ENCODE peak calls at places on chromosomes 5 and 9, in nine cellular contexts. One of them, this sample, is unnamed.

GRCh38 chr5:67264056-67264455 is 67.5 kb upstream of the CD180 start:
- DNase-seq in stimulated activated CD4-positive, alpha-beta T cell treated with anti-CD3 and anti-CD28 coated beads, Interleukin-15, amount 100 ng/mL, for 24 hours: no peak
- DNase-seq in GM04504: no peak
- DNase-seq in HCEC 1CT: no peak
- DNase-seq in NT2/D1: no peak
- DNase-seq in OCI-M1: no peak
- DNase-seq in neuronal stem cell: no peak
- DNase-seq in breast epithelium: no peak
- DNase-seq in sciatic nerve: no peak
- DNase-seq in this sample: no peak

GRCh38 chr9:16773617-16774016 is 96.9 kb downstream of the BNC2 start:
- DNase-seq in stimulated activated CD4-positive, alpha-beta T cell treated with anti-CD3 and anti-CD28 coated beads, Interleukin-15, amount 100 ng/mL, for 24 hours: no peak
- DNase-seq in GM04504: no peak
- DNase-seq in HCEC 1CT: no peak
- DNase-seq in NT2/D1: no peak
- DNase-seq in OCI-M1: no peak
- DNase-seq in neuronal stem cell: no peak
- DNase-seq in breast epithelium: no peak
- DNase-seq in sciatic nerve: no peak
- DNase-seq in this sample: no peak

GRCh38 chr5:34026089-34026761 is 16.8 kb downstream of the C1QTNF3 start:
- DNase-seq in stimulated activated CD4-positive, alpha-beta T cell treated with anti-CD3 and anti-CD28 coated beads, Interleukin-15, amount 100 ng/mL, for 24 hours: no peak
- DNase-seq in GM04504: no peak
- DNase-seq in HCEC 1CT: no peak
- DNase-seq in NT2/D1: no peak
- DNase-seq in OCI-M1: no peak
- DNase-seq in neuronal stem cell: no peak
- DNase-seq in breast epithelium: no peak
- DNase-seq in sciatic nerve: no peak
- DNase-seq in this sample: no peak

GRCh38 chr5:137374110-137374853 is 124.8 kb downstream of the SPOCK1 start:
- DNase-seq in stimulated activated CD4-positive, alpha-beta T cell treated with anti-CD3 and anti-CD28 coated beads, Interleukin-15, amount 100 ng/mL, for 24 hours: no peak
- DNase-seq in GM04504: no peak
- DNase-seq in HCEC 1CT: no peak
- DNase-seq in NT2/D1: no peak
- DNase-seq in OCI-M1: no peak
- DNase-seq in neuronal stem cell: no peak
- DNase-seq in breast epithelium: no peak
- DNase-seq in sciatic nerve: no peak
- DNase-seq in this sample: no peak

GRCh38 chr5:34626036-34626435 is 30.1 kb upstream of the RAI14 start:
- DNase-seq in stimulated activated CD4-positive, alpha-beta T cell treated with anti-CD3 and anti-CD28 coated beads, Interleukin-15, amount 100 ng/mL, for 24 hours: no peak
- DNase-seq in GM04504: no peak
- DNase-seq in HCEC 1CT: peak; percentile 90
- DNase-seq in NT2/D1: no peak
- DNase-seq in OCI-M1: no peak
- DNase-seq in neuronal stem cell: no peak
- DNase-seq in breast epithelium: no peak
- DNase-seq in sciatic nerve: no peak
- DNase-seq in this sample: no peak

GRCh38 chr5:56169281-56169680 is 63.8 kb downstream of the ANKRD55 start:
- DNase-seq in stimulated activated CD4-positive, alpha-beta T cell treated with anti-CD3 and anti-CD28 coated beads, Interleukin-15, amount 100 ng/mL, for 24 hours: no peak
- DNase-seq in GM04504: no peak
- DNase-seq in HCEC 1CT: peak; percentile 31
- DNase-seq in NT2/D1: no peak
- DNase-seq in OCI-M1: no peak
- DNase-seq in neuronal stem cell: no peak
- DNase-seq in breast epithelium: no peak
- DNase-seq in sciatic nerve: no peak
- DNase-seq in this sample: no peak

GRCh38 chr5:157038568-157039187 is 20.2 kb downstream of the HAVCR1 start:
- DNase-seq in stimulated activated CD4-positive, alpha-beta T cell treated with anti-CD3 and anti-CD28 coated beads, Interleukin-15, amount 100 ng/mL, for 24 hours: no peak
- DNase-seq in GM04504: no peak
- DNase-seq in HCEC 1CT: peak; percentile 6
- DNase-seq in NT2/D1: no peak
- DNase-seq in OCI-M1: no peak
- DNase-seq in neuronal stem cell: no peak
- DNase-seq in breast epithelium: no peak
- DNase-seq in sciatic nerve: no peak
- DNase-seq in this sample: no peak

GRCh38 chr5:52751137-52751536 is 36.6 kb upstream of the ITGA1 start:
- DNase-seq in stimulated activated CD4-positive, alpha-beta T cell treated with anti-CD3 and anti-CD28 coated beads, Interleukin-15, amount 100 ng/mL, for 24 hours: no peak
- DNase-seq in GM04504: no peak
- DNase-seq in HCEC 1CT: no peak
- DNase-seq in NT2/D1: no peak
- DNase-seq in OCI-M1: no peak
- DNase-seq in neuronal stem cell: no peak
- DNase-seq in breast epithelium: no peak
- DNase-seq in sciatic nerve: no peak
- DNase-seq in this sample: no peak

GRCh38 chr5:71937906-71938698 is 169.2 kb upstream of the MAP1B start:
- DNase-seq in stimulated activated CD4-positive, alpha-beta T cell treated with anti-CD3 and anti-CD28 coated beads, Interleukin-15, amount 100 ng/mL, for 24 hours: no peak
- DNase-seq in GM04504: no peak
- DNase-seq in HCEC 1CT: no peak
- DNase-seq in NT2/D1: no peak
- DNase-seq in OCI-M1: no peak
- DNase-seq in neuronal stem cell: no peak
- DNase-seq in breast epithelium: no peak
- DNase-seq in sciatic nerve: no peak
- DNase-seq in this sample: no peak

GRCh38 chr5:60205071-60205470 is 311.5 kb upstream of the PDE4D start:
- DNase-seq in stimulated activated CD4-positive, alpha-beta T cell treated with anti-CD3 and anti-CD28 coated beads, Interleukin-15, amount 100 ng/mL, for 24 hours: no peak
- DNase-seq in GM04504: no peak
- DNase-seq in HCEC 1CT: no peak
- DNase-seq in NT2/D1: no peak
- DNase-seq in OCI-M1: no peak
- DNase-seq in neuronal stem cell: no peak
- DNase-seq in breast epithelium: no peak
- DNase-seq in sciatic nerve: no peak
- DNase-seq in this sample: no peak

GRCh38 chr9:134532084-134532483 is 109.5 kb upstream of the COL5A1 start:
- DNase-seq in stimulated activated CD4-positive, alpha-beta T cell treated with anti-CD3 and anti-CD28 coated beads, Interleukin-15, amount 100 ng/mL, for 24 hours: no peak
- DNase-seq in GM04504: no peak
- DNase-seq in HCEC 1CT: no peak
- DNase-seq in NT2/D1: no peak
- DNase-seq in OCI-M1: no peak
- DNase-seq in neuronal stem cell: no peak
- DNase-seq in breast epithelium: no peak
- DNase-seq in sciatic nerve: no peak
- DNase-seq in this sample: no peak

GRCh38 chr5:60184599-60184998 is 291.1 kb upstream of the PDE4D start:
- DNase-seq in stimulated activated CD4-positive, alpha-beta T cell treated with anti-CD3 and anti-CD28 coated beads, Interleukin-15, amount 100 ng/mL, for 24 hours: no peak
- DNase-seq in GM04504: no peak
- DNase-seq in HCEC 1CT: no peak
- DNase-seq in NT2/D1: no peak
- DNase-seq in OCI-M1: no peak
- DNase-seq in neuronal stem cell: no peak
- DNase-seq in breast epithelium: no peak
- DNase-seq in sciatic nerve: no peak
- DNase-seq in this sample: no peak

GRCh38 chr5:112420111-112420864 is 1.2 kb upstream of the EPB41L4A start:
- DNase-seq in stimulated activated CD4-positive, alpha-beta T cell treated with anti-CD3 and anti-CD28 coated beads, Interleukin-15, amount 100 ng/mL, for 24 hours: peak; percentile 64
- DNase-seq in GM04504: no peak
- DNase-seq in HCEC 1CT: peak; percentile 7
- DNase-seq in NT2/D1: no peak
- DNase-seq in OCI-M1: peak; percentile 85
- DNase-seq in neuronal stem cell: peak; percentile 77
- DNase-seq in breast epithelium: peak; percentile 72
- DNase-seq in sciatic nerve: peak; percentile 87
- DNase-seq in this sample: peak; percentile 86

GRCh38 chr5:58012103-58012502 is 447.8 kb downstream of the PLK2 start:
- DNase-seq in stimulated activated CD4-positive, alpha-beta T cell treated with anti-CD3 and anti-CD28 coated beads, Interleukin-15, amount 100 ng/mL, for 24 hours: no peak
- DNase-seq in GM04504: no peak
- DNase-seq in HCEC 1CT: no peak
- DNase-seq in NT2/D1: no peak
- DNase-seq in OCI-M1: no peak
- DNase-seq in neuronal stem cell: no peak
- DNase-seq in breast epithelium: no peak
- DNase-seq in sciatic nerve: no peak
- DNase-seq in this sample: no peak

GRCh38 chr5:109496112-109496511 is 86.3 kb upstream of the PJA2 start:
- DNase-seq in stimulated activated CD4-positive, alpha-beta T cell treated with anti-CD3 and anti-CD28 coated beads, Interleukin-15, amount 100 ng/mL, for 24 hours: no peak
- DNase-seq in GM04504: no peak
- DNase-seq in HCEC 1CT: no peak
- DNase-seq in NT2/D1: no peak
- DNase-seq in OCI-M1: no peak
- DNase-seq in neuronal stem cell: no peak
- DNase-seq in breast epithelium: no peak
- DNase-seq in sciatic nerve: no peak
- DNase-seq in this sample: no peak

GRCh38 chr9:17063535-17064135 is 71.2 kb upstream of the CNTLN start:
- DNase-seq in stimulated activated CD4-positive, alpha-beta T cell treated with anti-CD3 and anti-CD28 coated beads, Interleukin-15, amount 100 ng/mL, for 24 hours: peak; percentile 3
- DNase-seq in GM04504: peak; percentile 18
- DNase-seq in HCEC 1CT: peak; percentile 59
- DNase-seq in NT2/D1: peak; percentile 46
- DNase-seq in OCI-M1: peak; percentile 59
- DNase-seq in neuronal stem cell: peak; percentile 27
- DNase-seq in breast epithelium: no peak
- DNase-seq in sciatic nerve: no peak
- DNase-seq in this sample: peak; percentile 21